ENCODE peak calls at places on chromosomes 1 and 21, in ten cellular contexts. W, M, H, Y, S, U, T, X, E and B are unnamed samples.

GRCh38 chr1:65467536-65467935 is 47.1 kb downstream of the LEPR start:
- DNase-seq in W (peak), M (peak), X (no peak), T (peak), S (no peak), E (no peak), U (no peak), H (peak), Y (peak), B (no peak)

GRCh38 chr1:2145946-2146835 is 48.4 kb downstream of the FAAP20 start:
- DNase-seq in Y (no peak), W (no peak), E (no peak), T (no peak), H (no peak), S (no peak), X (no peak), U (no peak), M (no peak), B (no peak)

GRCh38 chr1:198253668-198254067 is 96.9 kb downstream of the NEK7 start:
- DNase-seq in S (no peak), Y (peak), U (no peak), E (no peak), W (peak), T (no peak), M (no peak), X (no peak), H (peak), B (peak)

GRCh38 chr1:77143529-77144121 is 75.6 kb downstream of the PIGK start:
- DNase-seq in E (no peak), X (no peak), H (peak), W (peak), M (no peak), U (no peak), Y (peak), S (no peak), T (no peak), B (no peak)

GRCh38 chr1:236484310-236484971 is 39.3 kb upstream of the LGALS8 start:
- DNase-seq in X (no peak), T (no peak), Y (no peak), U (no peak), W (no peak), E (no peak), S (no peak), H (no peak), M (no peak), B (no peak)

GRCh38 chr1:232542633-232543032 is 87.3 kb downstream of the SIPA1L2 start:
- DNase-seq in W (no peak), M (no peak), E (no peak), S (no peak), T (no peak), H (no peak), U (no peak), X (no peak), Y (no peak), B (no peak)

GRCh38 chr1:53073287-53073686 is 11.3 kb downstream of the PODN start:
- DNase-seq in H (no peak), M (no peak), W (no peak), S (no peak), E (no peak), Y (no peak), T (no peak), X (no peak), U (peak), B (no peak)

GRCh38 chr1:11851171-11851570 is 3.6 kb upstream of the NPPA start:
- DNase-seq in H (no peak), X (no peak), S (no peak), E (no peak), M (no peak), T (no peak), Y (no peak), U (no peak), W (no peak), B (no peak)

GRCh38 chr1:20151906-20152598 is 12.9 kb downstream of the PLA2G2F start:
- DNase-seq in X (peak), W (peak), U (peak), E (peak), Y (peak), H (peak), T (peak), M (peak), S (peak), B (peak)

GRCh38 chr1:156640842-156641706 is 843 bp upstream of the BCAN start:
- DNase-seq in W (no peak), E (no peak), H (no peak), T (no peak), U (no peak), M (no peak), Y (no peak), X (no peak), S (no peak), B (no peak)

GRCh38 chr1:99647460-99647859 is 1.5 kb downstream of the PALMD start:
- DNase-seq in U (no peak), Y (no peak), W (no peak), X (no peak), H (peak), T (no peak), M (no peak), E (no peak), S (no peak), B (no peak)

GRCh38 chr1:178543291-178543609 is 30.3 kb downstream of the TEX35 start:
- DNase-seq in E (no peak), W (no peak), T (no peak), X (no peak), S (no peak), H (no peak), U (no peak), M (no peak), Y (no peak), B (no peak)

GRCh38 chr1:211591980-211592493 is 13.1 kb upstream of the SLC30A1 start:
- DNase-seq in Y (peak), W (peak), T (no peak), X (no peak), H (peak), E (no peak), M (no peak), U (no peak), S (peak), B (peak)

GRCh38 chr21:42548687-42549406 is 35.2 kb downstream of the SLC37A1 start:
- DNase-seq in W (no peak), X (no peak), H (no peak), T (no peak), S (no peak), U (no peak), M (peak), E (no peak), Y (no peak), B (no peak)

GRCh38 chr1:7290971-7291970 is 479.8 kb upstream of the VAMP3 start:
- DNase-seq in Y (peak), U (peak), H (peak), T (no peak), W (peak), X (peak), E (peak), S (no peak), M (no peak), B (no peak)

GRCh38 chr1:209323743-209324142 is 259.8 kb upstream of the CAMK1G start:
- DNase-seq in U (no peak), H (peak), M (no peak), W (no peak), S (no peak), E (no peak), X (no peak), Y (no peak), T (no peak), B (no peak)

GRCh38 chr1:86933051-86933450 is 18.6 kb downstream of the HS2ST1 start:
- DNase-seq in T (no peak), Y (no peak), W (no peak), X (no peak), H (no peak), M (no peak), S (no peak), E (no peak), U (no peak), B (no peak)

GRCh38 chr1:67760030-67760821 is 73.0 kb downstream of the GNG12 start:
- DNase-seq in X (peak), Y (peak), U (peak), M (peak), W (peak), S (no peak), H (peak), T (peak), E (peak), B (peak)

GRCh38 chr1:183840140-183840539 is 35.2 kb downstream of the RGL1 start:
- DNase-seq in E (no peak), Y (peak), S (no peak), H (peak), U (no peak), W (peak), M (no peak), X (no peak), T (no peak), B (peak)

GRCh38 chr1:55580845-55581332 is 365.7 kb upstream of the USP24 start:
- DNase-seq in U (no peak), Y (peak), H (peak), M (no peak), W (peak), X (no peak), E (no peak), T (peak), S (no peak), B (peak)

GRCh38 chr1:209884665-209885117 is 53.3 kb upstream of the SYT14 start:
- DNase-seq in W (peak), T (peak), U (no peak), M (peak), X (peak), E (peak), S (peak), Y (peak), H (peak), B (peak)

GRCh38 chr1:43329995-43330751 is 7.4 kb upstream of the MPL start:
- DNase-seq in H (peak), M (no peak), X (peak), Y (peak), T (no peak), E (peak), S (no peak), W (peak), U (peak), B (peak)

GRCh38 chr1:239931341-239931740 is 160.3 kb upstream of the FMN2 start:
- DNase-seq in H (no peak), U (no peak), X (no peak), T (no peak), W (no peak), M (peak), E (no peak), S (no peak), Y (no peak), B (no peak)

GRCh38 chr1:171613282-171613681 is 8.8 kb upstream of the MYOCOS start:
- DNase-seq in S (no peak), M (no peak), Y (no peak), X (no peak), E (no peak), T (no peak), H (no peak), U (no peak), W (no peak), B (no peak)

GRCh38 chr1:72284398-72285073 is 2.2 kb upstream of the NEGR1 start:
- DNase-seq in T (peak), Y (peak), H (peak), W (peak), S (peak), M (peak), U (peak), X (peak), E (no peak), B (peak)

GRCh38 chr1:201376464-201377374 is 761 bp downstream of the TNNT2 start:
- DNase-seq in H (peak), X (no peak), E (no peak), U (no peak), T (peak), M (peak), W (peak), Y (peak), S (no peak), B (peak)

GRCh38 chr1:211613108-211613947 is 34.4 kb upstream of the SLC30A1 start:
- DNase-seq in M (no peak), Y (peak), H (peak), W (peak), S (peak), X (peak), T (peak), E (peak), U (peak), B (peak)

GRCh38 chr1:34425785-34426184 is 249.1 kb downstream of the C1orf94 start:
- DNase-seq in T (no peak), U (no peak), X (no peak), M (no peak), W (no peak), Y (no peak), S (no peak), E (no peak), H (no peak), B (no peak)

GRCh38 chr1:203649551-203650011 is 22.9 kb downstream of the ATP2B4 start:
- DNase-seq in W (no peak), X (no peak), U (no peak), H (no peak), T (no peak), E (no peak), Y (no peak), S (no peak), M (no peak), B (no peak)

GRCh38 chr1:158248122-158248521 is 6.1 kb upstream of the CD1A start:
- DNase-seq in T (no peak), U (no peak), Y (no peak), E (no peak), S (no peak), W (no peak), X (no peak), H (no peak), M (no peak), B (no peak)

GRCh38 chr1:80064524-80064923 is 1058.0 kb upstream of the ADGRL4 start:
- DNase-seq in W (peak), H (peak), M (no peak), S (no peak), Y (peak), X (no peak), U (no peak), E (no peak), T (no peak), B (no peak)

GRCh38 chr1:192439373-192440025 is 122.7 kb downstream of the RGS21 start:
- DNase-seq in H (peak), E (no peak), W (peak), Y (peak), X (no peak), S (peak), T (peak), U (no peak), M (no peak), B (peak)

GRCh38 chr1:48471103-48471502 is 901 bp downstream of the SPATA6 start:
- DNase-seq in U (no peak), W (peak), S (no peak), T (no peak), H (peak), Y (no peak), X (peak), M (no peak), E (no peak), B (no peak)

GRCh38 chr1:100394286-100394685 is 42.0 kb downstream of the CDC14A start:
- DNase-seq in Y (no peak), H (no peak), T (no peak), M (no peak), U (no peak), E (no peak), W (no peak), S (no peak), X (no peak), B (no peak)

GRCh38 chr21:36661511-36662309 is 37.2 kb upstream of the SIM2 start:
- DNase-seq in U (no peak), Y (peak), M (peak), X (no peak), E (no peak), H (peak), T (peak), S (peak), W (peak), B (peak)

GRCh38 chr1:114671011-114671938 is 1.4 kb upstream of the DENND2C start:
- DNase-seq in Y (peak), E (no peak), U (no peak), T (no peak), W (peak), H (peak), S (no peak), M (no peak), X (no peak), B (peak)
- TF ChIP-seq CTCF in Y (peak), E (no peak), U (no peak), T (no peak), W (peak), H (peak), S (no peak), M (no peak), X (no peak), B (peak)

GRCh38 chr21:23936224-23936623 is 1671.1 kb downstream of the MRPL39 start:
- DNase-seq in X (no peak), H (peak), U (no peak), E (no peak), W (peak), M (no peak), T (no peak), Y (peak), S (peak), B (no peak)
- TF ChIP-seq CTCF in X (no peak), H (peak), U (no peak), E (no peak), W (peak), M (peak), T (no peak), Y (peak), S (peak), B (no peak)

DNA sequence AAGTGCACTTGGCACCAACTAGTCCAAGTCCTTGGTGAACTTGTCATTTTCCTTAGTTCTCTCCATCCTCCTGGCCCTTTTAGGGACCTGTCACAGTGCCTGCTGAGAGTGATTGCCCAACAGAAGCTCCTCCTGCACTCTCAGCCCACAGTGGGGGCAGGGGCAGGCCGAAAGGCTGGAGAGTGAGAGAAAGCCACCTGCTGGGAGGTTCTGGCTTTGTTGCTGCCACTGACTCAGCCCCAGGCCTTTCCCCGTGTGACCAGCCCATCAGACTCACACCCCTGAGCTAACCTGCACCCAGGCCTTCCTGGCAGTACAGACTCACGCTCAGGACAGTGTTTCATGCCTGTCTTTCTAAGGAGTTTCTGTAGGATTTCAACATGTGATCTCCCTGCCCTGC is 17.1 kb upstream of the PROK1 start:
- DNase-seq in W (peak), E (peak), T (peak), Y (peak), M (peak), H (peak), X (no peak), U (peak), S (no peak), B (peak)
- TF ChIP-seq CTCF in W (no peak), E (no peak), T (peak), Y (peak), M (no peak), H (no peak), X (no peak), U (no peak), S (no peak), B (peak)

DNA sequence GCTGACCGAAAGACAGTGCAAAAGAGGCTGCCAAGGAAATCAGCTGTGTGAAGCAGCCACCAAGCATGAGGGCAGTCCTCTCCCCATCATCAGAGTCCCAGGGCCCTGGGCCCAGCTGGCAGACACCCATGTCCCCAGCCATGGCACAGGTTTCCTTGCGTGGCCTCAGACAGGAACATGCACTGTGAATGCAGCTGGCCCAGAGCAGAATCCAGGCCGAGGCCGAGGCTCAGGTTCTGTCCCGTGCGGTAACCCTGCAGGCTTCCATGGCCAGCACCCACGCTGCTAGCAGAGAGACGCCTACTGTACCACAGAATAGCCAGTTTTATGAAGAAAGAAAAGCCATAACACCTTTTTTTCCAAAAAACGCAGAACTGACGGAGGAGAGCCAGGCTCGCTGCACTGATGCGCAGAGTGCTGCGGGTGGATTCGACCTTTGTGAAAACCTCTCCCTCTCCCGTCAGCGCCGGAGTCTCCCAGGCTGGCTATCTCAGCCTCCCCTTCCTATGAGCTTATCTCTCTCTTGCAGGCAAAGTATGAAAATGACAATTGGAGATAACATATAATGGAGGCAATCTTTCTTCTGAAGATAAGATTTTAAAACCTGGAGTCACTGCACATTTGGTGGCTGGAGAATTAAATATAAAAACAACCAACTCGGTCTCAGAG is 106.6 kb downstream of the NPHP4 start:
- DNase-seq in S (no peak), W (no peak), Y (no peak), U (no peak), M (peak), X (no peak), H (no peak), E (no peak), T (no peak), B (no peak)
- TF ChIP-seq CTCF in S (no peak), W (no peak), Y (no peak), U (no peak), M (no peak), X (no peak), H (no peak), E (no peak), T (no peak), B (no peak)

GRCh38 chr1:207454046-207454964 is at the start of gene CR2:
- DNase-seq in S (no peak), E (peak), T (peak), M (peak), H (no peak), X (peak), U (peak), Y (no peak), W (no peak), B (no peak)
- TF ChIP-seq CTCF in S (no peak), E (no peak), T (peak), M (no peak), H (no peak), X (no peak), U (no peak), Y (no peak), W (no peak), B (no peak)

GRCh38 chr1:30085814-30086770 is 637.3 kb downstream of the MATN1 start:
- DNase-seq in T (peak), H (no peak), Y (peak), W (peak), E (no peak), X (peak), M (peak), S (no peak), U (peak), B (no peak)
- TF ChIP-seq CTCF in T (peak), H (no peak), Y (peak), W (peak), E (no peak), X (peak), M (peak), S (peak), U (peak), B (peak)

DNA sequence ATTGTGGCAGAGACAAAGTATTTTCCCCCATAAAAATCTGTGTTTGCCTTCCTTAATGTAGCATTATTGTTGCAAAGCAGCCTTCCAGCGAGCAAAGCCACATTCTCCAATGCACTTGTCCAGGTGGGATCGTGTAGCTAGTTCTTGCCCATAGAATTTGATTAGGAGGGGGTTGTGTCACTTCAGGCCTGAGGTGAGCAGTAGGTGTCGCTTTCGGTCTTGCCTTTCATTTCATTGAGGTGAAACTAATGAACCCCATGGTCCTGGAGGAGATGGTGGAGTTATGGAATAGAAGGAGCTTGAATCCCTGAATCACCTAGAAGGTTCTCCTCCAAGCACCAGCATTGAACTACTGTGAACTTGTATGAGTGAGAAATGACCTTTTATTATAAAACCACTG is 318.9 kb upstream of the PBX1 start:
- DNase-seq in U (no peak), X (no peak), M (no peak), S (no peak), H (peak), T (no peak), Y (no peak), W (no peak), E (no peak), B (no peak)
- TF ChIP-seq CTCF in U (no peak), X (no peak), M (no peak), S (peak), H (no peak), T (no peak), Y (no peak), W (no peak), E (no peak), B (no peak)

GRCh38 chr1:45573231-45573804 is 10.5 kb upstream of the NASP start:
- DNase-seq in E (no peak), U (no peak), M (no peak), H (no peak), W (no peak), T (no peak), Y (no peak), S (no peak), X (no peak), B (no peak)
- TF ChIP-seq CTCF in E (no peak), U (no peak), M (no peak), H (no peak), W (no peak), T (no peak), Y (no peak), S (no peak), X (no peak), B (peak)

DNA sequence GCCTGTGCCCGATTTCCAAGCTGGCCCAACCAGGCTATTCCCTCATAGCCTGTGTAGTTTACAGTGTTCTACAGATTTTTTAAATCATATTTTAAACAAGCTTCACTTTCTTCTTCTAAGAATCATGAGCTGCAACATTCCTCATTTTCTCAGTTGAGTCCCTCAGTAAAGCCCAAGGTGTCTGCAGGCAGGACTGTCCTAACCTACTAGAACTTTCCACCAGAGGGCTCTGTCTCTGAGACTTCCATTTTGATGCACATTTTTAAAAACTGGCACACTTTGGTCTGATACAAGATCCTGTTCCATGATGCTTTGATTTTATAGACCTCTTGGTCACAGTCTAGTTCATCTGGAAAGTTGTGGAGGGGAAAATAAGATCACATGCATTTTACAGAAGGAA is 21.6 kb upstream of the SLAMF6 start:
- DNase-seq in U (no peak), M (no peak), T (no peak), H (peak), E (no peak), X (no peak), Y (peak), W (no peak), S (no peak), B (peak)
- TF ChIP-seq CTCF in U (no peak), M (peak), T (peak), H (peak), E (no peak), X (no peak), Y (peak), W (peak), S (peak), B (peak)